ENCODE peak calls at places on chromosomes 12 and 14, in seven cellular contexts. One of them, this sample, is unnamed.

GRCh38 chr14:49769171-49769570 is 1.2 kb downstream of the KLHDC2 start:
- DNase-seq in CD8-positive, alpha-beta memory T cell: no peak
- DNase-seq in DND-41: no peak
- DNase-seq in ascending aorta: no peak
- DNase-seq in spleen: no peak
- DNase-seq in left ventricle myocardium inferior: no peak
- DNase-seq in sigmoid colon: no peak
- DNase-seq in this sample: no peak

GRCh38 chr12:121576851-121577391 is 3.9 kb downstream of the KDM2B start:
- DNase-seq in CD8-positive, alpha-beta memory T cell: no peak
- DNase-seq in DND-41: no peak
- DNase-seq in ascending aorta: no peak
- DNase-seq in spleen: no peak
- DNase-seq in left ventricle myocardium inferior: no peak
- DNase-seq in sigmoid colon: no peak
- DNase-seq in this sample: no peak

GRCh38 chr14:71320734-71321555 is 413.7 kb downstream of the PCNX1 start:
- DNase-seq in CD8-positive, alpha-beta memory T cell: peak; percentile 72
- DNase-seq in DND-41: peak; percentile 63
- DNase-seq in ascending aorta: peak; percentile 12
- DNase-seq in spleen: peak; percentile 94
- DNase-seq in left ventricle myocardium inferior: peak; percentile 57
- DNase-seq in sigmoid colon: peak; percentile 78
- DNase-seq in this sample: peak; percentile 71

GRCh38 chr12:65278576-65279386 is at the start of gene MSRB3:
- DNase-seq in CD8-positive, alpha-beta memory T cell: peak; percentile 1
- DNase-seq in DND-41: peak; percentile 45
- DNase-seq in ascending aorta: no peak
- DNase-seq in spleen: peak; percentile 85
- DNase-seq in left ventricle myocardium inferior: peak; percentile 82
- DNase-seq in sigmoid colon: peak; percentile 92
- DNase-seq in this sample: peak; percentile 76

GRCh38 chr12:115305867-115306266 is 621.9 kb upstream of the TBX3 start:
- DNase-seq in CD8-positive, alpha-beta memory T cell: no peak
- DNase-seq in DND-41: no peak
- DNase-seq in ascending aorta: no peak
- DNase-seq in spleen: no peak
- DNase-seq in left ventricle myocardium inferior: no peak
- DNase-seq in sigmoid colon: no peak
- DNase-seq in this sample: no peak

GRCh38 chr14:54797556-54797955 is 105.1 kb downstream of the GCH1 start:
- DNase-seq in CD8-positive, alpha-beta memory T cell: no peak
- DNase-seq in DND-41: no peak
- DNase-seq in ascending aorta: no peak
- DNase-seq in spleen: no peak
- DNase-seq in left ventricle myocardium inferior: no peak
- DNase-seq in sigmoid colon: no peak
- DNase-seq in this sample: no peak

GRCh38 chr14:34711169-34711568 is 3.2 kb downstream of the CFL2 start:
- DNase-seq in CD8-positive, alpha-beta memory T cell: no peak
- DNase-seq in DND-41: no peak
- DNase-seq in ascending aorta: no peak
- DNase-seq in spleen: no peak
- DNase-seq in left ventricle myocardium inferior: no peak
- DNase-seq in sigmoid colon: no peak
- DNase-seq in this sample: no peak

GRCh38 chr14:37195327-37195726 is 2.4 kb upstream of the MIPOL1 start:
- DNase-seq in CD8-positive, alpha-beta memory T cell: no peak
- DNase-seq in DND-41: no peak
- DNase-seq in ascending aorta: no peak
- DNase-seq in spleen: no peak
- DNase-seq in left ventricle myocardium inferior: no peak
- DNase-seq in sigmoid colon: no peak
- DNase-seq in this sample: no peak

GRCh38 chr14:93941293-93941910 is 14.3 kb downstream of the FAM181A start:
- DNase-seq in CD8-positive, alpha-beta memory T cell: no peak
- DNase-seq in DND-41: no peak
- DNase-seq in ascending aorta: no peak
- DNase-seq in spleen: peak; percentile 76
- DNase-seq in left ventricle myocardium inferior: no peak
- DNase-seq in sigmoid colon: no peak
- DNase-seq in this sample: no peak

GRCh38 chr12:56709759-56710376 is 15.2 kb downstream of the NACA start:
- DNase-seq in CD8-positive, alpha-beta memory T cell: no peak
- DNase-seq in DND-41: no peak
- DNase-seq in ascending aorta: no peak
- DNase-seq in spleen: no peak
- DNase-seq in left ventricle myocardium inferior: no peak
- DNase-seq in sigmoid colon: no peak
- DNase-seq in this sample: no peak

GRCh38 chr14:96470331-96470730 is 31.9 kb upstream of the PAPOLA start:
- DNase-seq in CD8-positive, alpha-beta memory T cell: no peak
- DNase-seq in DND-41: no peak
- DNase-seq in ascending aorta: no peak
- DNase-seq in spleen: no peak
- DNase-seq in left ventricle myocardium inferior: no peak
- DNase-seq in sigmoid colon: no peak
- DNase-seq in this sample: no peak

GRCh38 chr14:59161571-59162175 is 26.8 kb upstream of the DAAM1 start:
- DNase-seq in CD8-positive, alpha-beta memory T cell: peak; percentile 21
- DNase-seq in DND-41: no peak
- DNase-seq in ascending aorta: peak; percentile 9
- DNase-seq in spleen: no peak
- DNase-seq in left ventricle myocardium inferior: no peak
- DNase-seq in sigmoid colon: no peak
- DNase-seq in this sample: no peak

GRCh38 chr12:32494676-32495075 is 95.3 kb downstream of the FGD4 start:
- DNase-seq in CD8-positive, alpha-beta memory T cell: peak; percentile 48
- DNase-seq in DND-41: peak; percentile 6
- DNase-seq in ascending aorta: no peak
- DNase-seq in spleen: no peak
- DNase-seq in left ventricle myocardium inferior: no peak
- DNase-seq in sigmoid colon: no peak
- DNase-seq in this sample: no peak

GRCh38 chr12:115528466-115528865 is 749.0 kb downstream of the MED13L start:
- DNase-seq in CD8-positive, alpha-beta memory T cell: no peak
- DNase-seq in DND-41: no peak
- DNase-seq in ascending aorta: no peak
- DNase-seq in spleen: no peak
- DNase-seq in left ventricle myocardium inferior: no peak
- DNase-seq in sigmoid colon: no peak
- DNase-seq in this sample: no peak

GRCh38 chr12:65248656-65249633 is 29.5 kb upstream of the MSRB3 start:
- DNase-seq in CD8-positive, alpha-beta memory T cell: no peak
- DNase-seq in DND-41: no peak
- DNase-seq in ascending aorta: no peak
- DNase-seq in spleen: no peak
- DNase-seq in left ventricle myocardium inferior: no peak
- DNase-seq in sigmoid colon: no peak
- DNase-seq in this sample: no peak

GRCh38 chr14:100467939-100468338 is 119.3 kb downstream of the BEGAIN start:
- DNase-seq in CD8-positive, alpha-beta memory T cell: no peak
- DNase-seq in DND-41: no peak
- DNase-seq in ascending aorta: no peak
- DNase-seq in spleen: no peak
- DNase-seq in left ventricle myocardium inferior: no peak
- DNase-seq in sigmoid colon: no peak
- DNase-seq in this sample: no peak

GRCh38 chr12:90335561-90335960 is 619.4 kb downstream of the CCER1 start:
- DNase-seq in CD8-positive, alpha-beta memory T cell: no peak
- DNase-seq in DND-41: no peak
- DNase-seq in ascending aorta: no peak
- DNase-seq in spleen: no peak
- DNase-seq in left ventricle myocardium inferior: no peak
- DNase-seq in sigmoid colon: no peak
- DNase-seq in this sample: no peak

GRCh38 chr14:71319646-71320045 is 412.4 kb downstream of the PCNX1 start:
- DNase-seq in CD8-positive, alpha-beta memory T cell: no peak
- DNase-seq in DND-41: peak; percentile 7
- DNase-seq in ascending aorta: no peak
- DNase-seq in spleen: no peak
- DNase-seq in left ventricle myocardium inferior: no peak
- DNase-seq in sigmoid colon: no peak
- DNase-seq in this sample: no peak

GRCh38 chr12:132401982-132402381 is 72.6 kb upstream of the GALNT9 start:
- DNase-seq in CD8-positive, alpha-beta memory T cell: no peak
- DNase-seq in DND-41: no peak
- DNase-seq in ascending aorta: no peak
- DNase-seq in spleen: peak; percentile 13
- DNase-seq in left ventricle myocardium inferior: no peak
- DNase-seq in sigmoid colon: peak; percentile 21
- DNase-seq in this sample: peak; percentile 12

GRCh38 chr12:108565976-108566375 is 3.6 kb downstream of the ISCU start:
- DNase-seq in CD8-positive, alpha-beta memory T cell: peak; percentile 46
- DNase-seq in DND-41: peak; percentile 74
- DNase-seq in ascending aorta: peak; percentile 47
- DNase-seq in spleen: peak; percentile 87
- DNase-seq in left ventricle myocardium inferior: peak; percentile 81
- DNase-seq in sigmoid colon: peak; percentile 89
- DNase-seq in this sample: peak; percentile 88

GRCh38 chr14:101926085-101926484 is 38.3 kb upstream of the DYNC1H1 start:
- DNase-seq in CD8-positive, alpha-beta memory T cell: no peak
- DNase-seq in DND-41: no peak
- DNase-seq in ascending aorta: no peak
- DNase-seq in spleen: peak; percentile 41
- DNase-seq in left ventricle myocardium inferior: no peak
- DNase-seq in sigmoid colon: peak; percentile 52
- DNase-seq in this sample: no peak

GRCh38 chr14:101928415-101928841 is 35.9 kb upstream of the DYNC1H1 start:
- DNase-seq in CD8-positive, alpha-beta memory T cell: no peak
- DNase-seq in DND-41: no peak
- DNase-seq in ascending aorta: no peak
- DNase-seq in spleen: peak; percentile 61
- DNase-seq in left ventricle myocardium inferior: no peak
- DNase-seq in sigmoid colon: peak; percentile 58
- DNase-seq in this sample: no peak

GRCh38 chr14:101929096-101929495 is 35.3 kb upstream of the DYNC1H1 start:
- DNase-seq in CD8-positive, alpha-beta memory T cell: no peak
- DNase-seq in DND-41: no peak
- DNase-seq in ascending aorta: no peak
- DNase-seq in spleen: no peak
- DNase-seq in left ventricle myocardium inferior: no peak
- DNase-seq in sigmoid colon: peak; percentile 50
- DNase-seq in this sample: no peak

GRCh38 chr14:101926620-101927019 is 37.8 kb upstream of the DYNC1H1 start:
- DNase-seq in CD8-positive, alpha-beta memory T cell: no peak
- DNase-seq in DND-41: no peak
- DNase-seq in ascending aorta: no peak
- DNase-seq in spleen: no peak
- DNase-seq in left ventricle myocardium inferior: no peak
- DNase-seq in sigmoid colon: peak; percentile 25
- DNase-seq in this sample: no peak

GRCh38 chr14:101927859-101928258 is 36.5 kb upstream of the DYNC1H1 start:
- DNase-seq in CD8-positive, alpha-beta memory T cell: no peak
- DNase-seq in DND-41: no peak
- DNase-seq in ascending aorta: peak; percentile 53
- DNase-seq in spleen: peak; percentile 79
- DNase-seq in left ventricle myocardium inferior: peak; percentile 91
- DNase-seq in sigmoid colon: peak; percentile 96
- DNase-seq in this sample: no peak
- H3K27ac ChIP-seq in CD8-positive, alpha-beta memory T cell: no peak overlapping the region
- H3K27ac ChIP-seq in DND-41: no peak overlapping the region
- H3K27ac ChIP-seq in ascending aorta: peak overlapping the region; percentile 67
- H3K27ac ChIP-seq in spleen: peak overlapping the region; percentile 63
- H3K27ac ChIP-seq in left ventricle myocardium inferior: peak overlapping the region; percentile 75
- H3K27ac ChIP-seq in sigmoid colon: peak overlapping the region; percentile 77
- H3K27ac ChIP-seq in this sample: no peak overlapping the region

DNA sequence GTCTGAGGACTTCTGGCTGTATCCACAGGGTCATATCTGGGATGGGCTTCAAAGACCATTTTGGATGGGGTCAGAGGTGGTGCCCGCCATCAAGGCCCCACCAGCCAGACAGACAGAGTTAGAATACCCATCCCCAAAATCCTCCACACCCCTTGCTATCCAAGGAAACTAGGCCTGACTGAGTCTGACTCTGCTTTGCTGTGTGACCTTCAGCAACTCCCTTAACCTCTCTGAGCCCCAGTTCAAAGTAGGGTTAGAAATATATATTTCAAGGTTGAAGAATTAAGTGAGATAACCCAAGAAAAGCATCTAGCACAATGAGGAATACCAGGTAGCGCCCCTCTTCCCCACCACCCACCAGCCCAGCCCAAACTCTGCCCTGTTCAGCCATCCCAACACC is 20.3 kb downstream of the BCL11B start:
- DNase-seq in CD8-positive, alpha-beta memory T cell: no peak
- DNase-seq in DND-41: no peak
- DNase-seq in ascending aorta: no peak
- DNase-seq in spleen: no peak
- DNase-seq in left ventricle myocardium inferior: no peak
- DNase-seq in sigmoid colon: no peak
- DNase-seq in this sample: no peak
- H3K4me1 ChIP-seq in CD8-positive, alpha-beta memory T cell: peaks cover 100% of the 10 kb centered on the region
- H3K4me1 ChIP-seq in DND-41: peaks cover 47% of the 10 kb centered on the region
- H3K4me1 ChIP-seq in ascending aorta: no peaks in the 10 kb centered on the region
- H3K4me1 ChIP-seq in spleen: no peaks in the 10 kb centered on the region
- H3K4me1 ChIP-seq in left ventricle myocardium inferior: peaks cover 2% of the 10 kb centered on the region
- H3K4me1 ChIP-seq in sigmoid colon: no peaks in the 10 kb centered on the region
- H3K4me1 ChIP-seq in this sample: no peaks in the 10 kb centered on the region

DNA sequence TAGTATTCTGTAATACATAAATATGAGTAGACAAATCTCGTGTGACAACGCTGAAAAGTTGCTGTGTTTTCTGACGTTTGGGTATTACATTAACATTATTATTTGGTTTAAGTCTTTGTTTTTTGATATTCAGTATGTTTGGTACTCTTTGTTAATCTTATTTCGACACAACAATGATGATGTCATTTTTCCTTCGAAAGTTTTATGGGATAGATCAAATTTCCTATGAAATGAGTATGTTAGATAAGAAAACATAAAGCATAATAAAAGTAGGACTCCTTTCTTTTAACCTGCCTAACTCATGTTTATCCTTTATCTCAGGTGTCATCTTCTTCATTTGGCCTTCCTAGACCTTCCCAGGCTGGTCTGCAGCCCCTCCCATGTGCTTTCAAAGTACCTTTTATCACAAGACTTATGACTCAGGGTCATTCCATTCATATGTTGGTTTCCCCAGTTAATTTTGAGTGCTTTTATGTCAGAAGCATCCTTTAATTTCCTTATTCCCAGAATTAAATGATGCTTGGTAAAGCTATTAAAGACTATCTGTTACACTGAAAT is 322.0 kb downstream of the RAD51B start:
- DNase-seq in CD8-positive, alpha-beta memory T cell: no peak
- DNase-seq in DND-41: no peak
- DNase-seq in ascending aorta: no peak
- DNase-seq in spleen: no peak
- DNase-seq in left ventricle myocardium inferior: no peak
- DNase-seq in sigmoid colon: no peak
- DNase-seq in this sample: no peak
- H3K27ac ChIP-seq in CD8-positive, alpha-beta memory T cell: no peak overlapping the region
- H3K27ac ChIP-seq in DND-41: no peak overlapping the region
- H3K27ac ChIP-seq in ascending aorta: peak overlapping the region; percentile 76
- H3K27ac ChIP-seq in spleen: no peak overlapping the region
- H3K27ac ChIP-seq in left ventricle myocardium inferior: peak overlapping the region; percentile 13
- H3K27ac ChIP-seq in sigmoid colon: peak overlapping the region; percentile 90
- H3K27ac ChIP-seq in this sample: peak overlapping the region; percentile 99

GRCh38 chr12:107349839-107350238 is 256.5 kb upstream of the CRY1 start:
- DNase-seq in CD8-positive, alpha-beta memory T cell: no peak
- DNase-seq in DND-41: no peak
- DNase-seq in ascending aorta: no peak
- DNase-seq in spleen: no peak
- DNase-seq in left ventricle myocardium inferior: no peak
- DNase-seq in sigmoid colon: no peak
- DNase-seq in this sample: no peak
- H3K4me1 ChIP-seq in CD8-positive, alpha-beta memory T cell: peaks cover 32% of the 10 kb centered on the region
- H3K4me1 ChIP-seq in DND-41: no peaks in the 10 kb centered on the region
- H3K4me1 ChIP-seq in ascending aorta: no peaks in the 10 kb centered on the region
- H3K4me1 ChIP-seq in spleen: no peaks in the 10 kb centered on the region
- H3K4me1 ChIP-seq in left ventricle myocardium inferior: no peaks in the 10 kb centered on the region
- H3K4me1 ChIP-seq in sigmoid colon: peaks cover 9% of the 10 kb centered on the region
- H3K4me1 ChIP-seq in this sample: peaks cover 39% of the 10 kb centered on the region

This sample was measured in RWPE2.